ENCODE peak calls at places on chromosomes 16 and 17, in four cellular contexts. H is K562, Y is IMR-90, K is HepG2. R is an unnamed sample.

GRCh38 chr16:23866628-23867027 is 30.8 kb downstream of the PRKCB start:
- DNase-seq in H (no peak), Y (no peak), K (no peak), R (no peak)

GRCh38 chr17:78675316-78675616 is 98.1 kb upstream of the DNAH17 start:
- DNase-seq in H (no peak), Y (no peak), K (no peak), R (no peak)

GRCh38 chr16:10385725-10386516 is at the start of gene ATF7IP2:
- DNase-seq in H (peak; percentile 97), Y (peak; percentile 77), K (peak; percentile 98), R (peak; percentile 96)

GRCh38 chr17:68334393-68334792 is 43.1 kb downstream of the ARSG start:
- DNase-seq in H (no peak), Y (no peak), K (no peak), R (no peak)

GRCh38 chr17:31112001-31112661 is 17.4 kb downstream of the NF1 start:
- DNase-seq in H (no peak), Y (no peak), K (no peak), R (no peak)

GRCh38 chr17:42474270-42474669 is 15.6 kb downstream of the ATP6V0A1 start:
- DNase-seq in H (no peak), Y (no peak), K (no peak), R (no peak)

GRCh38 chr17:49843774-49844350 is 4.0 kb downstream of the TAC4 start:
- DNase-seq in H (peak; percentile 66), Y (no peak), K (no peak), R (peak; percentile 69)

GRCh38 chr16:54285414-54286066 is 1.0 kb downstream of the IRX3 start:
- DNase-seq in H (no peak), Y (no peak), K (peak; percentile 38), R (no peak)

GRCh38 chr16:82603784-82604411 is 22.9 kb upstream of the CDH13 start:
- DNase-seq in H (no peak), Y (peak; percentile 73), K (peak; percentile 13), R (peak; percentile 18)

GRCh38 chr17:14351493-14351892 is 50.6 kb downstream of the HS3ST3B1 start:
- DNase-seq in H (no peak), Y (peak; percentile 30), K (no peak), R (no peak)

GRCh38 chr16:31093132-31093703 is 1.4 kb downstream of the VKORC1 start:
- DNase-seq in H (peak; percentile 74), Y (peak; percentile 38), K (peak; percentile 74), R (peak; percentile 31)

GRCh38 chr17:37698132-37698615 is 46.7 kb downstream of the HNF1B start:
- DNase-seq in H (no peak), Y (peak; percentile 79), K (peak; percentile 95), R (peak; percentile 40)

GRCh38 chr16:79011282-79011681 is 589.3 kb downstream of the MAF start:
- DNase-seq in H (no peak), Y (no peak), K (no peak), R (no peak)

GRCh38 chr16:28131743-28132393 is 68.4 kb upstream of the GSG1L start:
- DNase-seq in H (no peak), Y (no peak), K (no peak), R (no peak)
- TF ChIP-seq MAFK in H (no peak), Y (no peak), K (no peak), R (no peak)

DNA sequence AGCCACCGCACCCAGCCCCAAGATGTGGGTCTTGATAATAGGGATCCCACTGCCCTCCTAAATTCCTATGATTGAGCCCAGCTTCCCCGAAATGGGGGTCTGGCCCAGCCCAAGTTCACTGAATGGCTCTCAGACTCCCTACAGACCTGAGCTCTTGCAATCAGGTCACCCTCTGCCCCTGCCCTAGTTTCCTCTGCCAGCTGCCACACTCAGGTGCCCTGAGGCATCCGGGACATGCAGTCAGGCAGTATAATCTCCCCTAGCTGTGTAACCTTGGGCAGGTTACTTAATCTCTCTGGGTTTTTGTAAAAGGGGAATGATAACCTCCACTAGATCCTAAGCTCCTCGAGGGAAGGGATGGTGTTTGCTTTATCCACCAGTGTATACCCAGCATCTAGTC is 61.1 kb upstream of the TOB1 start:
- DNase-seq in H (no peak), Y (no peak), K (no peak), R (no peak)
- TF ChIP-seq MAFK in H (no peak), Y (no peak), K (no peak), R (no peak)

GRCh38 chr17:21161498-21162393 is 35.0 kb downstream of the DHRS7B start:
- DNase-seq in H (no peak), Y (peak; percentile 69), K (peak; percentile 42), R (no peak)
- TF ChIP-seq MAFK in H (no peak), Y (no peak), K (no peak), R (no peak)

GRCh38 chr17:82698974-82699442 is 510 bp upstream of the RAB40B start:
- DNase-seq in H (no peak), Y (no peak), K (no peak), R (no peak)

GRCh38 chr17:82697808-82698064 is 762 bp downstream of the RAB40B start:
- DNase-seq in H (no peak), Y (no peak), K (no peak), R (no peak)

GRCh38 chr17:82696259-82696658 is 2.2 kb downstream of the RAB40B start:
- DNase-seq in H (no peak), Y (no peak), K (no peak), R (no peak)

GRCh38 chr17:82698065-82698973 is at the start of gene RAB40B:
- DNase-seq in H (peak; percentile 98), Y (peak; percentile 98), K (peak; percentile 96), R (peak; percentile 99)

DNA sequence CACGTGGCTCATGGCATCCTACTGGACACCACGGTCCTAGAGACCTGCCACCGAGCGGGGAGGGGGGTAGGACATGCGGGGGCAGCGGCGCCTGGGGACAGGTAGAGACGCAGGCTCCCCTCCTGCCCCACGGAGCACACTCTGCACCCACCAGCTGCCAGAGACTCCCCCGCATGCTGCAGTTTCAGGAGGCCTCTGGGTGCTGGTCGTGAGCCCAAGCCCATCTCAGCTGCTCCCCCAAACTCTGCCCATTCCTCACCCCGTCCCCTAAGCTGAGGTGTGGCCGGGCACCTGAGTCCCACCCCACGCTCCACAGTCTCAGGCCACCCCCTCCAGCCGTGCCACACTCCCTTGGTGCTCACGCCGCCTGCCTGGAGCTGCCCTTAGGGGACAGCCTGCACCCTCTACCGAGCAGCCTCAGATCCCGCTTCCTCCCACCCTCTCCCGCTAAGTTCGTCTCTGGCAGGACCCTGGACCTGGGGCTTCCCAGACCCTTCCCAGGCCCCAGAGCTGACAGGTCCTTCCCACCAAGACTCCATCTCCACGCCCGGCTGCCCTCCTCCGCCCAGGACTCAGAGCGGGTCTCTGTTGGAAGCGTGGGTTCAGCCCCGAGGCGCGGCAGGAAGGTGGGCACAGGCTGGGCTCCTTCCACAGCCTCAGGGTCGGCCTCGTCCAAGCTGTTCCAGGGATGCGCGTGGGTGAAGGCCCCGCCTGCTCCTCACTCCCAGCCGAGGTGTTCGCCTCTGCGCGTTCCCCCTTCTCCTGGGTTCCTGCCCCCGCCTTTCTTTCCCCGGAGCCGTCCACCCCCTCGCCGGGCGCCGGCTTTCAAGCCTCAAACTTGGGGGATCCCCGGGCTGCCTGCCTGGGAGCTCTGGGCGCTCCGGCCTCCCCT is 1.3 kb downstream of the RAB40B start:
- DNase-seq in H (no peak), Y (no peak), K (no peak), R (no peak)
- TF ChIP-seq MAFK in H (no peak), Y (no peak), K (no peak), R (no peak)

GRCh38 chr17:17467720-17468119 is 9.1 kb upstream of the MED9 start:
- DNase-seq in H (no peak), Y (peak; percentile 8), K (no peak), R (no peak)
- TF ChIP-seq MAFK in H (no peak), Y (no peak), K (no peak), R (no peak)

GRCh38 chr17:80361495-80362220 is 53.3 kb upstream of the ENDOV start:
- DNase-seq in H (peak; percentile 44), Y (no peak), K (no peak), R (peak; percentile 40)

GRCh38 chr17:80358861-80359260 is 56.1 kb upstream of the ENDOV start:
- DNase-seq in H (no peak), Y (no peak), K (no peak), R (no peak)

GRCh38 chr17:80362428-80363119 is 52.4 kb upstream of the ENDOV start:
- DNase-seq in H (peak; percentile 23), Y (peak; percentile 83), K (no peak), R (no peak)

GRCh38 chr17:80359422-80360110 is 55.4 kb upstream of the ENDOV start:
- DNase-seq in H (no peak), Y (no peak), K (no peak), R (no peak)

GRCh38 chr17:80360396-80360795 is 54.6 kb upstream of the ENDOV start:
- DNase-seq in H (no peak), Y (no peak), K (no peak), R (no peak)
- TF ChIP-seq MAFK in H (no peak), Y (no peak), K (no peak), R (no peak)

GRCh38 chr16:84598391-84598750 is 19.5 kb downstream of the COTL1 start:
- DNase-seq in H (no peak), Y (no peak), K (no peak), R (no peak)

GRCh38 chr16:84600343-84601229 is 17.3 kb downstream of the COTL1 start:
- DNase-seq in H (no peak), Y (peak; percentile 43), K (no peak), R (no peak)

GRCh38 chr16:84597518-84598390 is 20.1 kb downstream of the COTL1 start:
- DNase-seq in H (no peak), Y (no peak), K (no peak), R (no peak)

GRCh38 chr16:84596801-84597517 is 20.9 kb downstream of the COTL1 start:
- DNase-seq in H (no peak), Y (no peak), K (no peak), R (no peak)

GRCh38 chr16:84599528-84600202 is 18.2 kb downstream of the COTL1 start:
- DNase-seq in H (no peak), Y (peak; percentile 85), K (peak; percentile 95), R (peak; percentile 46)
- TF ChIP-seq MAFK in H (no peak), Y (peak; percentile 69), K (peak; percentile 64), R (no peak)

DNA sequence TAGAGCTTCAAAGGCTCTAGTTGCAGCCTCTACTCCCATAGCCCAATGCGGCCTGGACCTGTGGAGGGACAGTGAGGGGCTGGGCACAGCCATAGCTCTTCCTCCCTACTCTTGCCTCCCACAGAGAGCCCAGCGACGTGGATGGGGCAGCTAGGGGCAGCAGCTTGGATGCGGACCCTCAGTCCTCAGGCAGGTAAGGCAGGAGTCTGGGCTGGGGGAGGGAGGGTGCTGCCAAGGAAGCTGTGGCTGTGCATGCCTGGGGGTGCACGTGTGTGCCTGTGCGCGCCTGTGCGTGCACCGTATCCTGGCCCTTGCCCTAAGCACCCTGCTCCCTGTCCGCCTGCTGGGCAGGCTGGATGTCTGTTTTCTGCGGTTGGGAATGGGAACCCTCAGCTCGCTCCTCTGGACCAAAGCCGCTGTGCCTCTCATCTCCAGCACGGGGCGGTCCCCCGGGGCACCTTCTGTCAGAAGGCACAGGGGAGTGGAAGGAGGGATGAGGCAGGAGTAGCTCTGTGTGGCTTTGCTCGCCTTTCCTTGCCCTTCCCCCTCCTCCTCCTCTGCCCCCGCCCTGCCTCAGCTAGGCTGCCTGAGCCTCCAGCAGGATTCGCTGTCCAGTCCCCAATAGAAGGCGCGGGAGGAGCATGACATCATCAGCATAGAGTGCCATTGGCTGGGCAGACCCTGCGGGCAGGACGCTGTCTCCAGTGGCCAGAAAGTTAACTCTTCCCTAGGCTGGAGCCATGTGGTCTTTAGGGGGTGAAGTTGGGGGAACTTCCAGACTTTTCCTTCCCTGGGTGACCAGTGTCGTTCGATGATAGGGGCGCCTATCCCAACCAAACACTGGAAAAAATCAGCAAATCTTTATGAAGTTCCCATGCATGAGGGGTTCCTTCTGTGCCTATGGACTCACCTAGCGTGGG is 797 bp downstream of the PRCD start:
- DNase-seq in H (peak; percentile 98), Y (peak; percentile 94), K (peak; percentile 73), R (peak; percentile 94)
- TF ChIP-seq MAFK in H (no peak), Y (no peak), K (no peak), R (no peak)

GRCh38 chr16:56353054-56353921 is 72.1 kb downstream of the AMFR start:
- DNase-seq in H (no peak), Y (no peak), K (no peak), R (no peak)
- TF ChIP-seq MAFK in H (no peak), Y (no peak), K (no peak), R (no peak)

R was measured in A549.